ENCODE peak calls at places on chromosomes 12 and 14, in eight cellular contexts. U, F, E, P, A, X, Z and J are unnamed samples.

GRCh38 chr14:61475316-61475715 is 153.9 kb downstream of the PRKCH start:
- DNase-seq in U (no peak), F (no peak), E (peak), P (no peak), A (no peak), X (no peak), Z (no peak), J (no peak)

GRCh38 chr12:68856510-68856909 is 48.5 kb downstream of the MDM2 start:
- DNase-seq in U (no peak), F (no peak), E (no peak), P (no peak), A (no peak), X (no peak), Z (no peak), J (no peak)

GRCh38 chr12:86228656-86229055 is 27.5 kb downstream of the MGAT4C start:
- DNase-seq in U (no peak), F (no peak), E (no peak), P (no peak), A (no peak), X (no peak), Z (no peak), J (no peak)

GRCh38 chr12:79725987-79726386 is 35.2 kb upstream of the PAWR start:
- DNase-seq in U (no peak), F (no peak), E (no peak), P (peak), A (no peak), X (no peak), Z (no peak), J (no peak)

GRCh38 chr12:50061946-50062725 is 4.7 kb downstream of the ASIC1 start:
- DNase-seq in U (no peak), F (no peak), E (no peak), P (no peak), A (no peak), X (no peak), Z (no peak), J (no peak)

GRCh38 chr12:12954361-12954760 is 2.4 kb upstream of the GPRC5D start:
- DNase-seq in U (no peak), F (no peak), E (no peak), P (no peak), A (no peak), X (no peak), Z (no peak), J (no peak)

GRCh38 chr14:80956922-80957321 is 1.5 kb downstream of the TSHR start:
- DNase-seq in U (no peak), F (no peak), E (no peak), P (no peak), A (no peak), X (no peak), Z (no peak), J (no peak)

GRCh38 chr12:93571360-93571853 is 1.1 kb upstream of the SOCS2 start:
- DNase-seq in U (peak), F (peak), E (no peak), P (peak), A (peak), X (peak), Z (peak), J (peak)

GRCh38 chr14:61577506-61577931 is 117.8 kb upstream of the HIF1A start:
- DNase-seq in U (no peak), F (no peak), E (no peak), P (no peak), A (no peak), X (no peak), Z (no peak), J (no peak)

GRCh38 chr14:102805454-102805891 is 28.2 kb downstream of the TRAF3 start:
- DNase-seq in U (peak), F (peak), E (no peak), P (peak), A (no peak), X (no peak), Z (peak), J (no peak)

GRCh38 chr12:110579239-110579888 is 3.8 kb downstream of the PPTC7 start:
- DNase-seq in U (no peak), F (no peak), E (no peak), P (no peak), A (no peak), X (no peak), Z (no peak), J (no peak)

GRCh38 chr14:22974530-22975313 is 7.6 kb downstream of the AJUBA start:
- DNase-seq in U (no peak), F (peak), E (no peak), P (no peak), A (no peak), X (no peak), Z (no peak), J (no peak)

GRCh38 chr12:58458093-58458492 is 462.2 kb downstream of the LRIG3 start:
- DNase-seq in U (no peak), F (no peak), E (no peak), P (no peak), A (no peak), X (no peak), Z (no peak), J (no peak)

GRCh38 chr14:65373671-65374039 is 38.9 kb upstream of the FUT8 start:
- DNase-seq in U (no peak), F (peak), E (no peak), P (no peak), A (peak), X (no peak), Z (no peak), J (no peak)

GRCh38 chr12:29769162-29769820 is 14.5 kb downstream of the TMTC1 start:
- DNase-seq in U (no peak), F (peak), E (no peak), P (no peak), A (no peak), X (no peak), Z (no peak), J (no peak)

GRCh38 chr12:53241623-53242412 is 9.8 kb upstream of the RARG start:
- DNase-seq in U (no peak), F (no peak), E (no peak), P (no peak), A (no peak), X (no peak), Z (peak), J (no peak)

GRCh38 chr12:570237-570925 is 92.9 kb downstream of the NINJ2 start:
- DNase-seq in U (no peak), F (peak), E (no peak), P (peak), A (no peak), X (peak), Z (peak), J (no peak)

GRCh38 chr12:52614381-52615207 is 3.8 kb downstream of the KRT73 start:
- DNase-seq in U (no peak), F (no peak), E (no peak), P (no peak), A (no peak), X (no peak), Z (no peak), J (peak)